ENCODE peak calls at places on chromosomes 6 and 20, in ten cellular contexts. B, T, Z, A, C, Q, S, O, W and M are unnamed samples. For H3K9me3 and H3K36me3, the result is how much of the 10 kb centered on the place peaks cover.

GRCh38 chr6:127812985-127813681 is 87.7 kb downstream of the THEMIS start:
- DNase-seq in O (no peak), C (no peak), S (no peak), Q (no peak), W (no peak), Z (no peak), A (no peak), B (no peak), T (no peak), M (no peak)

GRCh38 chr20:34834459-34834893 is 9.0 kb upstream of the NCOA6 start:
- DNase-seq in T (peak), O (peak), Z (no peak), A (no peak), W (no peak), B (peak), C (no peak), Q (no peak), S (peak), M (no peak)

GRCh38 chr6:160477901-160478300 is 129.7 kb downstream of the SLC22A3 start:
- DNase-seq in Z (no peak), O (peak), S (no peak), W (no peak), Q (no peak), C (no peak), B (no peak), T (peak), A (no peak), M (no peak)

GRCh38 chr6:90169328-90169886 is 127.2 kb downstream of the BACH2 start:
- DNase-seq in S (no peak), O (no peak), T (no peak), C (no peak), A (peak), B (peak), W (no peak), Q (no peak), Z (no peak), M (no peak)

GRCh38 chr20:23122321-23122720 is 36.2 kb upstream of the CD93 start:
- DNase-seq in S (no peak), T (no peak), Q (no peak), C (no peak), W (no peak), B (no peak), O (no peak), Z (no peak), A (no peak), M (no peak)

GRCh38 chr20:17107127-17107526 is 119.7 kb upstream of the PCSK2 start:
- DNase-seq in O (no peak), B (no peak), Q (no peak), Z (no peak), W (no peak), T (no peak), A (no peak), S (no peak), C (no peak), M (no peak)

GRCh38 chr20:3000852-3001523 is 42.4 kb upstream of the GNRH2 start:
- DNase-seq in Q (no peak), O (peak), A (peak), S (peak), B (peak), Z (no peak), W (no peak), C (no peak), T (peak), M (no peak)

GRCh38 chr6:46845126-46845525 is 51.9 kb downstream of the MEP1A start:
- DNase-seq in T (no peak), W (no peak), S (no peak), C (no peak), Q (no peak), O (no peak), B (no peak), Z (peak), A (no peak), M (no peak)

GRCh38 chr6:30097902-30098606 is 14.8 kb downstream of the TRIM31 start:
- DNase-seq in C (no peak), A (no peak), S (peak), T (no peak), Q (no peak), B (no peak), O (no peak), W (no peak), Z (no peak), M (no peak)

GRCh38 chr6:17600527-17601388 is 656 bp downstream of the FAM8A1 start:
- DNase-seq in S (peak), Z (peak), A (peak), C (peak), Q (peak), W (no peak), B (peak), O (peak), T (peak), M (no peak)

GRCh38 chr6:153090241-153090930 is 40.7 kb downstream of the RGS17 start:
- DNase-seq in A (no peak), Z (no peak), S (no peak), O (peak), Q (no peak), C (no peak), W (no peak), B (peak), T (peak), M (no peak)

GRCh38 chr6:138101946-138102731 is 5.1 kb downstream of the PERP start:
- DNase-seq in A (no peak), C (no peak), Z (no peak), W (no peak), S (no peak), O (no peak), Q (no peak), T (no peak), B (no peak), M (no peak)

GRCh38 chr6:33613794-33614166 is 7.3 kb upstream of the ITPR3 start:
- DNase-seq in S (no peak), B (no peak), Z (no peak), Q (no peak), A (no peak), T (peak), C (no peak), O (peak), W (no peak), M (no peak)

GRCh38 chr6:42137192-42137753 is 5.1 kb downstream of the C6orf132 start:
- DNase-seq in B (no peak), O (peak), Q (no peak), S (no peak), A (no peak), T (peak), C (no peak), Z (peak), W (no peak), M (no peak)

GRCh38 chr20:9689041-9689440 is 149.8 kb downstream of the PAK5 start:
- DNase-seq in A (no peak), T (no peak), Q (no peak), C (no peak), W (no peak), O (no peak), S (no peak), Z (no peak), B (no peak), M (no peak)

GRCh38 chr20:7665311-7665863 is 274.9 kb downstream of the HAO1 start:
- DNase-seq in Q (no peak), S (no peak), T (no peak), O (no peak), C (no peak), W (no peak), Z (no peak), B (no peak), A (no peak), M (no peak)

GRCh38 chr6:168822376-168822775 is 381.4 kb downstream of the SMOC2 start:
- DNase-seq in C (no peak), Z (no peak), T (no peak), A (no peak), Q (no peak), O (no peak), W (no peak), S (no peak), B (no peak), M (no peak)

GRCh38 chr6:69985180-69985579 is 118.8 kb downstream of the COL19A1 start:
- DNase-seq in B (no peak), T (peak), Q (no peak), W (no peak), C (no peak), O (no peak), A (no peak), S (no peak), Z (no peak), M (no peak)

GRCh38 chr20:34708621-34709043 is 4.5 kb downstream of the TP53INP2 start:
- DNase-seq in A (peak), O (peak), B (peak), W (no peak), S (peak), T (peak), C (peak), Z (no peak), Q (peak), M (no peak)

GRCh38 chr20:63335711-63336110 is 25.4 kb downstream of the CHRNA4 start:
- DNase-seq in Q (no peak), B (no peak), W (no peak), Z (no peak), A (no peak), O (no peak), C (no peak), T (no peak), S (no peak), M (no peak)

GRCh38 chr6:79143320-79143898 is 65.4 kb upstream of the PHIP start:
- DNase-seq in S (no peak), C (no peak), T (no peak), A (no peak), Q (no peak), O (no peak), B (no peak), Z (no peak), W (no peak), M (no peak)

DNA sequence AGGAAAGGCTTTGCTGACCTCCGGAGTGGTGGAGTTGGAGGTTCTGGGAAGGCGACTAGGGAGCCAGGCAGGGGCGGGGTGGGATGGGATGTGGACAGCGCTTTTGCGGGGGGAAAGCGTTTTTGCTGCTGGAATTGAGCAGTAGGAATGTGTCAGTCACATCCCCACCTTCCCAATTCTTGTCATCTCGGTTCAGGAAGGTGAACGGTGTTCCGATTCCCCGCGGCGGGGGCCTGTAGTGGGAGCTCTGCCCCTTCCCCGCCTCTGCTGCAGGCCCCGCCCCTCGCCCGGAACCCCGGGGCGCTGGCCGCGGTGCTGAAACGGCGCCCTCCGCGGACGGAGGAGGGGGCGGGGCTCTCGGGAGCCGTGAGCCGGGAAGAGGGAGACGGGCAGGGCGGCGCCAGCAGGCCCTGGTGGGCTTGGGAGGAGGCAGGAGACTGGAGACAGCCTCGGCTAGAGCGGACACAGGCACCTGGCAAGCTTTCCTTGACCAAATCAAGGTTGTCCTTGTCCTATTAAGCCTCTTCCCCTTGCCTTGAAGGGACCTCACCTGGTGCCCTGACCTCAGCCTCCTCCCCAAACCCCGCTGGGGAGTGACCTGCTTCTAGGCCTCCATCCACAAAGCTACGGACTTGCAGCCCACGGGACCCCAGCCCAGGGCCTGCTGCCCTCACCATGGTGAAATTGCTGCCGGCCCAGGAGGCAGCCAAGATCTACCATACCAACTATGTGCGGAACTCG is at the start of gene LHFPL5:
- DNase-seq in Z (peak), S (peak), B (peak), A (peak), C (no peak), O (peak), T (peak), W (peak), Q (no peak), M (no peak)
- H3K4me3 ChIP-seq in Z (peak), S (no peak), B (no peak), A (peak), C (no peak), O (peak), T (peak), W (peak), Q (no peak), M (no peak)

GRCh38 chr6:118574051-118574865 is 26.2 kb downstream of the PLN start:
- DNase-seq in W (no peak), S (no peak), B (no peak), Z (no peak), C (no peak), A (no peak), Q (no peak), T (no peak), O (no peak), M (no peak)
- H3K9me3 ChIP-seq in W (under half), S (under half), B (under half), Z (under half), C (under half), A (half or more), Q (under half), T (under half), O (under half), M (under half)

GRCh38 chr20:36613974-36614373 is 8.4 kb downstream of the RAB5IF start:
- DNase-seq in O (no peak), A (no peak), W (no peak), S (no peak), T (peak), B (no peak), Q (no peak), Z (peak), C (no peak), M (no peak)
- H3K36me3 ChIP-seq in O (under half), A (under half), W (under half), S (under half), T (under half), B (under half), Q (half or more), Z (under half), C (under half), M (half or more)

GRCh38 chr6:31776563-31776960 is 566 bp downstream of the VWA7 start:
- DNase-seq in Q (no peak), A (no peak), O (no peak), Z (no peak), W (no peak), S (no peak), B (no peak), C (no peak), T (peak), M (no peak)
- H3K4me3 ChIP-seq in Q (no peak), A (peak), O (no peak), Z (peak), W (no peak), S (no peak), B (peak), C (peak), T (peak), M (peak)

DNA sequence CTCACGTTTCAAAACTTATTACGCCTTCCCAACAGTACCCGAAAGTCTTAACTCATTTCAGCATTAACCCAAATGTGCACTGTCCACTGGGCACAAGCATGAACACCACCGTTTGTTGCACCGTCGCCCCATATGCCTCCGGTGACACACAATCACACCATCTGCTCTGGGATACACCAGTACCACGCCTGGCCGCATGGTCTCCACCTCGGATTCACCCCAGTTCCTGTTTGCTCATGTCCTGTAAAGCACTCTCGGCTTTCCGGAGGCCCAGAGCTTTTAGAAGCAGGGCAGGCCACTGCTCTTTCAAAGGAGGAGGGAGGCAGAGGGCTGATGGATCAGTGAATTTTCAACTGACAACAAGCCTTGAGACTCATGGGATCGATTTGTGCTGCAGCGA is 1570.0 kb upstream of the DEFB115 start:
- DNase-seq in A (no peak), T (no peak), Q (no peak), B (no peak), W (no peak), O (no peak), S (no peak), Z (no peak), C (no peak), M (no peak)
- H3K9me3 ChIP-seq in A (under half), T (under half), Q (under half), B (under half), W (under half), O (under half), S (under half), Z (under half), C (under half), M (under half)